ENCODE peak calls at places on chromosomes 5 and 9, in ten cellular contexts. T is HepG2, D is ovary, S is sigmoid colon, W is A549, R is suprapubic skin, B is K562, N is tibial nerve, I is GM12878, V is esophagus muscularis mucosa. C is an unnamed sample.

GRCh38 chr9:107154766-107155165 is 128.3 kb upstream of the RAD23B start:
- DNase-seq in T (no peak), D (no peak), S (no peak), W (no peak), R (no peak), B (no peak), N (no peak), I (no peak), V (no peak), C (no peak)

GRCh38 chr5:122341087-122341486 is 29.1 kb downstream of the SNCAIP start:
- DNase-seq in T (no peak), D (no peak), S (no peak), W (no peak), R (no peak), B (no peak), N (no peak), I (no peak), V (no peak), C (no peak)

GRCh38 chr5:36694351-36694750 is 87.9 kb downstream of the SLC1A3 start:
- DNase-seq in T (no peak), D (no peak), S (no peak), W (no peak), R (no peak), B (no peak), N (no peak), I (no peak), V (no peak), C (no peak)

GRCh38 chr5:5340206-5340729 is 82.2 kb upstream of the ICE1 start:
- DNase-seq in T (peak), D (peak), S (peak), W (peak), R (peak), B (peak), N (no peak), I (no peak), V (no peak), C (peak)

GRCh38 chr5:10797246-10797645 is 36.2 kb upstream of the DAP start:
- DNase-seq in T (no peak), D (no peak), S (no peak), W (no peak), R (no peak), B (no peak), N (no peak), I (no peak), V (no peak), C (no peak)

GRCh38 chr5:117332341-117332740 is 757.7 kb upstream of the SEMA6A start:
- DNase-seq in T (no peak), D (no peak), S (no peak), W (no peak), R (no peak), B (no peak), N (no peak), I (no peak), V (no peak), C (no peak)

GRCh38 chr9:132341177-132341840 is 13.5 kb downstream of the SETX start:
- DNase-seq in T (no peak), D (no peak), S (no peak), W (no peak), R (no peak), B (no peak), N (no peak), I (no peak), V (no peak), C (no peak)

GRCh38 chr9:93601666-93602065 is 25.3 kb downstream of the PHF2 start:
- DNase-seq in T (no peak), D (no peak), S (no peak), W (no peak), R (no peak), B (no peak), N (no peak), I (no peak), V (no peak), C (no peak)

GRCh38 chr5:82360043-82360442 is 81.9 kb upstream of the RPS23 start:
- DNase-seq in T (no peak), D (no peak), S (no peak), W (no peak), R (no peak), B (no peak), N (no peak), I (no peak), V (no peak), C (no peak)

GRCh38 chr5:72752909-72753308 is 63.6 kb upstream of the TNPO1 start:
- DNase-seq in T (no peak), D (no peak), S (no peak), W (no peak), R (no peak), B (no peak), N (no peak), I (no peak), V (no peak), C (no peak)

GRCh38 chr9:137583957-137584356 is 5.2 kb upstream of the DPH7 start:
- DNase-seq in T (no peak), D (no peak), S (no peak), W (no peak), R (no peak), B (no peak), N (no peak), I (no peak), V (no peak), C (no peak)

GRCh38 chr5:97628011-97628410 is 445.0 kb upstream of the RIOK2 start:
- DNase-seq in T (no peak), D (no peak), S (no peak), W (no peak), R (no peak), B (no peak), N (no peak), I (no peak), V (no peak), C (no peak)

GRCh38 chr5:72108200-72109050 is 1.1 kb downstream of the MAP1B start:
- DNase-seq in T (peak), D (peak), S (peak), W (peak), R (peak), B (peak), N (peak), I (no peak), V (no peak), C (no peak)

GRCh38 chr9:107190031-107190935 is 92.8 kb upstream of the RAD23B start:
- DNase-seq in T (peak), D (no peak), S (no peak), W (no peak), R (no peak), B (no peak), N (no peak), I (no peak), V (peak), C (no peak)

GRCh38 chr9:120740135-120740534 is 25.9 kb upstream of the MEGF9 start:
- DNase-seq in T (no peak), D (no peak), S (no peak), W (peak), R (no peak), B (no peak), N (no peak), I (no peak), V (no peak), C (no peak)

GRCh38 chr9:112705773-112706427 is 12.0 kb downstream of the INIP start:
- DNase-seq in T (peak), D (peak), S (no peak), W (peak), R (no peak), B (no peak), N (no peak), I (no peak), V (no peak), C (peak)

GRCh38 chr5:22391956-22392355 is 461.2 kb downstream of the CDH12 start:
- DNase-seq in T (no peak), D (no peak), S (no peak), W (no peak), R (no peak), B (no peak), N (no peak), I (no peak), V (no peak), C (no peak)

GRCh38 chr5:111550282-111551020 is 38.1 kb upstream of the STARD4 start:
- DNase-seq in T (peak), D (peak), S (peak), W (peak), R (peak), B (peak), N (peak), I (peak), V (peak), C (peak)

GRCh38 chr5:143877196-143877595 is 65.2 kb downstream of the HMHB1 start:
- DNase-seq in T (no peak), D (no peak), S (no peak), W (no peak), R (no peak), B (no peak), N (no peak), I (no peak), V (no peak), C (no peak)

GRCh38 chr5:68454766-68455165 is 239.2 kb downstream of the PIK3R1 start:
- DNase-seq in T (no peak), D (no peak), S (no peak), W (no peak), R (no peak), B (no peak), N (no peak), I (no peak), V (no peak), C (no peak)

GRCh38 chr9:114450181-114450580 is 55.1 kb downstream of the WHRN start:
- DNase-seq in T (no peak), D (no peak), S (no peak), W (no peak), R (no peak), B (no peak), N (no peak), I (no peak), V (no peak), C (no peak)

GRCh38 chr9:91500509-91501011 is 76.9 kb upstream of the NFIL3 start:
- DNase-seq in T (no peak), D (peak), S (no peak), W (peak), R (no peak), B (peak), N (no peak), I (no peak), V (no peak), C (no peak)

GRCh38 chr5:57495285-57495684 is 12.7 kb upstream of the ACTBL2 start:
- DNase-seq in T (no peak), D (no peak), S (no peak), W (no peak), R (no peak), B (no peak), N (no peak), I (no peak), V (no peak), C (no peak)

GRCh38 chr9:130364619-130365322 is 80.0 kb upstream of the ASS1 start:
- DNase-seq in T (no peak), D (no peak), S (no peak), W (no peak), R (no peak), B (no peak), N (no peak), I (no peak), V (no peak), C (no peak)

GRCh38 chr5:65790371-65791163 is 68.6 kb downstream of the NLN start:
- DNase-seq in T (no peak), D (no peak), S (no peak), W (no peak), R (no peak), B (no peak), N (no peak), I (no peak), V (peak), C (no peak)

GRCh38 chr9:134752476-134752875 is 110.9 kb downstream of the COL5A1 start:
- DNase-seq in T (no peak), D (no peak), S (no peak), W (no peak), R (no peak), B (no peak), N (no peak), I (no peak), V (no peak), C (no peak)

GRCh38 chr5:143758750-143759149 is 53.2 kb upstream of the HMHB1 start:
- DNase-seq in T (no peak), D (no peak), S (no peak), W (no peak), R (no peak), B (no peak), N (no peak), I (peak), V (no peak), C (no peak)

GRCh38 chr9:98006127-98006796 is 23.1 kb downstream of the ANP32B start:
- DNase-seq in T (no peak), D (no peak), S (no peak), W (no peak), R (no peak), B (no peak), N (no peak), I (no peak), V (no peak), C (no peak)

GRCh38 chr5:32506809-32507208 is 62.3 kb upstream of the ZFR start:
- DNase-seq in T (no peak), D (no peak), S (peak), W (no peak), R (no peak), B (no peak), N (no peak), I (no peak), V (no peak), C (no peak)

GRCh38 chr9:132538071-132538470 is 44.3 kb upstream of the BARHL1 start:
- DNase-seq in T (no peak), D (no peak), S (no peak), W (peak), R (no peak), B (no peak), N (no peak), I (no peak), V (no peak), C (no peak)

GRCh38 chr5:137039939-137040515 is 459.1 kb downstream of the SPOCK1 start:
- DNase-seq in T (no peak), D (no peak), S (no peak), W (no peak), R (no peak), B (no peak), N (no peak), I (no peak), V (no peak), C (no peak)

GRCh38 chr9:131233989-131234388 is 42.3 kb downstream of the FAM78A start:
- DNase-seq in T (no peak), D (no peak), S (no peak), W (no peak), R (no peak), B (no peak), N (no peak), I (no peak), V (no peak), C (no peak)

GRCh38 chr5:9188956-9189355 is 356.9 kb downstream of the SEMA5A start:
- DNase-seq in T (no peak), D (no peak), S (no peak), W (no peak), R (no peak), B (no peak), N (no peak), I (no peak), V (no peak), C (no peak)

GRCh38 chr9:71783120-71783523 is 14.8 kb upstream of the CEMIP2 start:
- DNase-seq in T (peak), D (no peak), S (no peak), W (peak), R (peak), B (no peak), N (no peak), I (no peak), V (no peak), C (peak)

GRCh38 chr5:93791520-93791972 is 50.1 kb upstream of the POU5F2 start:
- DNase-seq in T (peak), D (no peak), S (no peak), W (peak), R (no peak), B (no peak), N (no peak), I (no peak), V (no peak), C (no peak)

GRCh38 chr9:129381481-129381957 is 203.5 kb upstream of the IER5L start:
- DNase-seq in T (no peak), D (no peak), S (peak), W (no peak), R (peak), B (no peak), N (no peak), I (no peak), V (no peak), C (no peak)

DNA sequence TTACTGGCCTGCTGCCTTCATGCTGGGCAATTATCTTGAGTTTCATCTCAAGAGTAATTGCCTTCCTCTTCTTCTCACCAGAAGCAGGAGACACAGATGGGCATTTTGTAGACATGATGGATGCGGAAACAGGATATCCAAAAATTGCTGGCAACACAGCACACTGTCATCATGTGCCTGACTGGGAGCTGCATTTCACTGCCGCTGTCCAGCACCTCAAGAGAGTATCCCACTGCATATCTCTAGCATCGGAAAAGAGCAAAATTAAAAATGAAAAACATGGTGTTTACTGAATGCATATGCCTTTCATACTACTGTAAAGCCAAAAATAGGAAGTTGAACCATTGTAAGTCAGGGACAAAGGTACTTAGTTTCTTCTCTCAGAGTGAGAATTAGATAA is 210.7 kb downstream of the MAN2A1 start:
- DNase-seq in T (no peak), D (no peak), S (no peak), W (no peak), R (no peak), B (no peak), N (no peak), I (no peak), V (no peak), C (no peak)
- TF ChIP-seq EP300 in T (no peak), D (no peak), S (no peak), W (no peak), R (no peak), B (no peak), N (no peak), I (no peak), V (no peak), C (no peak)

GRCh38 chr5:62374090-62374489 is 29.6 kb downstream of the DIMT1 start:
- DNase-seq in T (no peak), D (no peak), S (no peak), W (no peak), R (no peak), B (no peak), N (no peak), I (no peak), V (no peak), C (no peak)

GRCh38 chr5:62372600-62372999 is 31.1 kb downstream of the DIMT1 start:
- DNase-seq in T (no peak), D (no peak), S (no peak), W (no peak), R (no peak), B (no peak), N (no peak), I (no peak), V (no peak), C (no peak)

GRCh38 chr5:62373382-62373781 is 30.3 kb downstream of the DIMT1 start:
- DNase-seq in T (no peak), D (no peak), S (no peak), W (no peak), R (no peak), B (no peak), N (no peak), I (no peak), V (no peak), C (no peak)

GRCh38 chr5:62371409-62371808 is 32.3 kb downstream of the DIMT1 start:
- DNase-seq in T (no peak), D (no peak), S (no peak), W (no peak), R (no peak), B (no peak), N (no peak), I (no peak), V (no peak), C (no peak)

DNA sequence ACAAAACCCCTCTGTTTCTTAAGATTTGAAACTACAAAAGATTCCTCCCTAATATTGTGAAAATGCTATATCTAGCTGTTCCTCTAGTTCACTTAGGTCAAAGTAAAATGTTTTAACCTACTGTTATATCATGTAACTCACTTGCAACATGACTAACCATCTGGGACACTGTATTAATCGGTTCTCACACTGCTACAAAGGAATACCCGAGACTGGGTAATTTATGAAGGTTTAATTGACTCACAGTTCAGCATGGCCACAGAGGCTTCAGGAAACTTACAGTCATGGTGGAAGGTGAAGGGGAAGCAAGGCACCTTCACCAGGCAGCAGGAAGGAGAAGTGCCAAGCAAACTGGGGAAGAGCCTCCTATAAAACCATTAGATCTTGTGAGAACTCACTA is 34.7 kb downstream of the DIMT1 start:
- DNase-seq in T (no peak), D (no peak), S (no peak), W (no peak), R (no peak), B (no peak), N (no peak), I (no peak), V (no peak), C (no peak)
- TF ChIP-seq POLR2A in T (no peak), D (no peak), S (no peak), W (no peak), R (no peak), B (no peak), N (no peak), I (no peak), V (no peak), C (no peak)

DNA sequence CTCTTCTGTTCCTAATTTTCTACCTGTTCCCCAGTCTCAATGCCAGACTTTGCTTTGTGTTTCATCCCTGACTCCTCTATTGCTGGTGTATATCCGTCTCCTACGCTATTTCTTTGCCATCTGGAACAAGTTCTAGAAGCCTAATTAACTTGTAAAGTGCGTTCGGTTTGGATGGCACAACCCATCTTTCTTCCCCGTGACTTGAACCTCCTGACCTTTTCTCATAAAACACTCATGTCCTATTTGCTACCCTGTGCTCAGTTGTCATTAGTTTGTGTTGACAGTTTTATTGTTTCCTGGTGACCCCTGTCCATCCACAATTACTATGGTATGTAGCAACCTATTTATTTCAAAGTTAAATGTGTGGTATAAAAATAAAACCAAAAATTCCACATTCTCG is 323.5 kb downstream of the TLE4 start:
- DNase-seq in T (no peak), D (no peak), S (no peak), W (no peak), R (no peak), B (no peak), N (no peak), I (no peak), V (no peak), C (no peak)
- TF ChIP-seq EP300 in T (no peak), D (no peak), S (no peak), W (no peak), R (no peak), B (no peak), N (no peak), I (no peak), V (no peak), C (no peak)

DNA sequence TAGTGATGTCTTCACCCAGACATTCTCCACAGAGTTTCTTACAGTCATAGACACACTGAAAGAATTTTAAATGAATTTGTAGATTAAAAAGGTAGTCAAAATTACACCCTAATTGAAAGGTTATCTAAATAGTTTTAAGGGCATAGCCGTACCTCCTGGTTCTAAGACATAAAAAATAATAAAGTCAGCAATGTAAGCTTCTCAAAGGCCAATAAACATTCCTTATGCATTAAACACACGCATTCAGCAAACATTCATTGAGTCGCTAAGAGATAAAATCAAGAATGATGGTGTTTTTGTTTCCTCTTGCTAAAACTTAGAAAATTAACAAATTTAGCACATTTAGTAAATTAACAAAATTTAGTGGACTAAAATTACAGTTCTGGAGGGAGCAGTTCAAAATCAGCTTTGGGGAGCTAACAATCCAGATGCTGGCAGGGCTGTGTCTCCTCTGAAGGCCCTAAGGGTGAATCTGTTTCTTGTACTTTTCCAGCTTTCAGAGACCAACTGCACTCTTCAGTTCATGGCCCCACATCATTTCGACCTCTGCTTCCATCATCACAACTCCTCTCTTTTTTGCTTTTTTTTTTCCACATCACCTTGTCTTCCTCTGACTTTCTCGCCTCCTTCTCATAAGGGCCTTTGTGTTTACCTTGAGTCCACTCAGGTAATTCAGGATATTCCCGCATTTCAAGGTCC is 516.5 kb downstream of the DNAH5 start:
- DNase-seq in T (no peak), D (no peak), S (no peak), W (no peak), R (no peak), B (no peak), N (no peak), I (no peak), V (no peak), C (no peak)
- TF ChIP-seq POLR2A in T (no peak), D (no peak), S (no peak), W (no peak), R (no peak), B (no peak), N (no peak), I (no peak), V (no peak), C (no peak)